ENCODE peak calls at places on chromosomes 1 and 21, in eight cellular contexts. X, Y, C, F, B, S, V and N are unnamed samples.

GRCh38 chr21:36122977-36123376 is 11.9 kb upstream of the CBR3 start:
- DNase-seq in X (no peak), Y (no peak), C (no peak), F (no peak), B (no peak), S (no peak), V (no peak), N (no peak)

GRCh38 chr1:116433283-116434257 is 60.5 kb downstream of the ATP1A1 start:
- DNase-seq in X (peak), Y (no peak), C (peak), F (no peak), B (peak), S (no peak), V (no peak), N (no peak)

GRCh38 chr1:161200421-161200991 is 1.7 kb upstream of the ADAMTS4 start:
- DNase-seq in X (no peak), Y (no peak), C (no peak), F (no peak), B (no peak), S (no peak), V (no peak), N (no peak)

GRCh38 chr1:29901618-29902017 is 665.3 kb downstream of the PTPRU start:
- DNase-seq in X (no peak), Y (no peak), C (no peak), F (peak), B (no peak), S (no peak), V (no peak), N (no peak)

GRCh38 chr1:201302168-201302896 is 19.0 kb downstream of the PKP1 start:
- DNase-seq in X (no peak), Y (no peak), C (no peak), F (no peak), B (no peak), S (no peak), V (no peak), N (no peak)

GRCh38 chr21:41876928-41877652 is 2.1 kb downstream of the PRDM15 start:
- DNase-seq in X (no peak), Y (no peak), C (no peak), F (no peak), B (no peak), S (no peak), V (no peak), N (no peak)

GRCh38 chr21:36946949-36947371 is 19.5 kb downstream of the HLCS start:
- DNase-seq in X (no peak), Y (no peak), C (no peak), F (no peak), B (no peak), S (no peak), V (no peak), N (no peak)

GRCh38 chr1:2474933-2475371 is 1.1 kb upstream of the PLCH2 start:
- DNase-seq in X (no peak), Y (no peak), C (no peak), F (no peak), B (no peak), S (no peak), V (peak), N (no peak)

GRCh38 chr1:38121231-38121680 is 74.7 kb upstream of the POU3F1 start:
- DNase-seq in X (no peak), Y (no peak), C (no peak), F (no peak), B (no peak), S (no peak), V (no peak), N (no peak)

GRCh38 chr21:31473685-31474345 is 129.8 kb upstream of the TIAM1 start:
- DNase-seq in X (no peak), Y (no peak), C (no peak), F (no peak), B (no peak), S (no peak), V (no peak), N (no peak)

GRCh38 chr1:54027848-54028247 is 9.9 kb upstream of the LDLRAD1 start:
- DNase-seq in X (peak), Y (no peak), C (no peak), F (no peak), B (no peak), S (no peak), V (no peak), N (no peak)

GRCh38 chr1:147723691-147724323 is 36.6 kb downstream of the GJA5 start:
- DNase-seq in X (peak), Y (no peak), C (peak), F (peak), B (peak), S (peak), V (peak), N (no peak)

GRCh38 chr1:213327318-213327667 is 276.3 kb downstream of the RPS6KC1 start:
- DNase-seq in X (peak), Y (peak), C (no peak), F (no peak), B (peak), S (no peak), V (peak), N (no peak)

GRCh38 chr1:202184750-202185460 is 8.7 kb upstream of the LGR6 start:
- DNase-seq in X (peak), Y (peak), C (peak), F (peak), B (peak), S (peak), V (peak), N (no peak)

GRCh38 chr21:25944082-25944481 is 209.3 kb downstream of the GABPA start:
- DNase-seq in X (no peak), Y (no peak), C (no peak), F (no peak), B (no peak), S (no peak), V (no peak), N (no peak)

GRCh38 chr21:25897383-25897782 is 162.6 kb downstream of the GABPA start:
- DNase-seq in X (peak), Y (no peak), C (no peak), F (no peak), B (no peak), S (no peak), V (no peak), N (no peak)

GRCh38 chr1:59880735-59881134 is 45.8 kb downstream of the CYP2J2 start:
- DNase-seq in X (peak), Y (no peak), C (no peak), F (no peak), B (peak), S (no peak), V (no peak), N (no peak)